ENCODE peak calls at places on chromosomes 16 and 17, in nine cellular contexts. O is EL; I is Karpas-422; P is GM10248; F is activated T-helper 2 cell treated with anti-CD3 and anti-CD28 coated beads, Interferon-gamma antibody, Interleukin-2, Interleukin-4, amounts not matched to agents 10 μg/mL and 5 μg/mL and 100 μg/mL, durations not matched to agents 14 hours and 24 hours and 36 hours; L is CD4-positive, CD25-positive, alpha-beta regulatory T cell; X is left kidney; D is adrenal gland; M is iPS-NIHi11. B is an unnamed sample.
A peak's percentile ranks its signal among the peaks of the same experiment; 100 is the strongest.

GRCh38 chr17:7557825-7558543 is 566 bp upstream of the TNFSF13 start:
- DNase-seq in F (no peak), D (peak; percentile 95), X (peak; percentile 79), P (peak; percentile 59), I (peak; percentile 50), L (no peak), O (peak; percentile 48), M (peak; percentile 77), B (peak; percentile 91)

GRCh38 chr16:67558859-67559258 is 3.5 kb upstream of the CTCF start:
- DNase-seq in L (no peak), I (no peak), D (no peak), O (no peak), M (no peak), P (no peak), F (no peak), X (no peak), B (no peak)

GRCh38 chr17:46942441-46943217 is 19.7 kb downstream of the GOSR2 start:
- DNase-seq in D (peak; percentile 70), F (no peak), X (peak; percentile 86), O (peak; percentile 76), P (peak; percentile 73), M (peak; percentile 84), I (peak; percentile 80), L (peak; percentile 24), B (peak; percentile 63)

GRCh38 chr16:17377360-17378324 is 93.1 kb downstream of the XYLT1 start:
- DNase-seq in D (no peak), M (no peak), X (no peak), O (no peak), I (no peak), F (no peak), P (peak; percentile 66), L (no peak), B (no peak)

GRCh38 chr16:4676826-4677225 is 16.5 kb upstream of the NUDT16L1 start:
- DNase-seq in M (no peak), D (peak; percentile 95), X (no peak), O (no peak), F (no peak), L (no peak), I (no peak), P (no peak), B (no peak)

GRCh38 chr17:82394296-82394695 is 22.7 kb downstream of the UTS2R start:
- DNase-seq in I (no peak), P (no peak), O (no peak), D (no peak), X (peak; percentile 95), M (no peak), L (no peak), F (no peak), B (no peak)

GRCh38 chr17:45230787-45231480 is 9.2 kb downstream of the FMNL1 start:
- DNase-seq in L (no peak), P (no peak), D (peak; percentile 50), O (peak; percentile 48), M (no peak), I (no peak), X (no peak), F (no peak), B (peak; percentile 83)

GRCh38 chr17:80633197-80633596 is 88.6 kb downstream of the RPTOR start:
- DNase-seq in I (no peak), X (peak; percentile 92), D (no peak), P (no peak), L (no peak), M (no peak), F (no peak), O (no peak), B (no peak)

GRCh38 chr17:72754513-72754912 is 338.0 kb downstream of the SLC39A11 start:
- DNase-seq in I (no peak), L (no peak), P (no peak), F (no peak), X (no peak), O (peak; percentile 3), D (no peak), M (no peak), B (no peak)

GRCh38 chr16:566475-567361 is at the start of gene NHLRC4:
- DNase-seq in O (peak; percentile 58), I (peak; percentile 92), P (peak; percentile 91), X (peak; percentile 94), M (peak; percentile 88), D (peak; percentile 87), L (peak; percentile 56), F (peak; percentile 55), B (peak; percentile 85)

GRCh38 chr16:54282202-54282922 is 4.2 kb downstream of the IRX3 start:
- DNase-seq in D (peak; percentile 27), P (peak; percentile 62), X (peak; percentile 83), M (peak; percentile 80), I (no peak), F (no peak), O (peak; percentile 11), L (no peak), B (peak; percentile 44)

GRCh38 chr16:51114369-51114768 is 36.7 kb downstream of the SALL1 start:
- DNase-seq in D (no peak), P (no peak), X (no peak), I (no peak), F (no peak), L (no peak), M (peak; percentile 44), O (no peak), B (no peak)

GRCh38 chr16:13122074-13122473 is 220.7 kb downstream of the SHISA9 start:
- DNase-seq in I (no peak), X (no peak), F (no peak), D (no peak), P (no peak), M (no peak), L (no peak), O (no peak), B (no peak)

GRCh38 chr17:4340914-4341615 is 25.4 kb downstream of the UBE2G1 start:
- DNase-seq in M (no peak), F (no peak), P (peak; percentile 45), O (peak; percentile 29), I (no peak), D (no peak), L (no peak), X (peak; percentile 6), B (no peak)

GRCh38 chr16:86732621-86733297 is 154.4 kb downstream of the FOXL1 start:
- DNase-seq in I (no peak), M (peak; percentile 58), D (no peak), O (peak; percentile 27), F (no peak), L (no peak), P (no peak), X (peak; percentile 68), B (no peak)

GRCh38 chr16:47142469-47143328 is 1.0 kb downstream of the NETO2 start:
- DNase-seq in O (peak; percentile 42), P (peak; percentile 56), D (peak; percentile 34), X (peak; percentile 62), L (peak; percentile 18), F (no peak), I (peak; percentile 83), M (peak; percentile 25), B (peak; percentile 22)

GRCh38 chr17:21304091-21304490 is 19.6 kb downstream of the MAP2K3 start:
- DNase-seq in D (peak; percentile 16), M (peak; percentile 11), I (no peak), L (no peak), O (no peak), P (peak; percentile 26), F (no peak), X (no peak), B (peak; percentile 58)

GRCh38 chr17:2063306-2064146 is 8.6 kb downstream of the HIC1 start:
- DNase-seq in F (no peak), O (no peak), X (no peak), M (no peak), D (no peak), L (no peak), I (peak; percentile 89), P (no peak), B (no peak)

GRCh38 chr17:29844339-29845048 is 85.5 kb downstream of the SSH2 start:
- DNase-seq in P (no peak), F (no peak), I (no peak), L (no peak), D (no peak), X (peak; percentile 61), O (no peak), M (no peak), B (no peak)

GRCh38 chr16:20409398-20410152 is at the start of gene ACSM5:
- DNase-seq in M (no peak), P (peak; percentile 33), D (peak; percentile 63), L (no peak), X (no peak), O (no peak), F (no peak), I (no peak), B (peak; percentile 86)

GRCh38 chr17:39960406-39961053 is 2.3 kb upstream of the GSDMA start:
- DNase-seq in P (no peak), D (no peak), X (no peak), I (no peak), L (no peak), F (no peak), O (no peak), M (no peak), B (no peak)

GRCh38 chr16:28950648-28951409 is at the start of gene NFATC2IP:
- DNase-seq in D (peak; percentile 100), O (peak; percentile 100), I (peak; percentile 100), P (peak; percentile 99), F (peak; percentile 100), X (peak; percentile 100), M (peak; percentile 99), L (peak; percentile 100), B (peak; percentile 99)